ENCODE peak calls at places on chromosomes 4 and X, in ten cellular contexts. E is cardiac fibroblast; O is mesothelial cell of epicardium; C is NCI-H187 treated with DMSO at 0.1 percent for 48 hours; X is T-helper 17 cell; T is naive B cell; D is activated naive CD4-positive, alpha-beta T cell treated with anti-CD3 and anti-CD28 coated beads, Interleukin-2, amount 50 U/mL, for 72 hours; P is hepatic stellate cell; F is iris pigment epithelial cell; M is NCI-H510A. U is an unnamed sample.

GRCh38 chr4:144189121-144189520 is 48.6 kb upstream of the GYPA start:
- DNase-seq in X (no peak), E (no peak), T (no peak), M (no peak), D (no peak), C (no peak), O (no peak), F (no peak), P (no peak), U (no peak)

GRCh38 chr4:55121246-55121645 is 4.1 kb downstream of the KDR start:
- DNase-seq in F (no peak), P (no peak), X (no peak), T (no peak), E (peak), D (no peak), C (no peak), O (no peak), M (no peak), U (no peak)

GRCh38 chr4:2441393-2442174 is 22.8 kb downstream of the CFAP99 start:
- DNase-seq in O (no peak), C (no peak), D (peak), P (peak), E (peak), F (peak), T (peak), X (peak), M (peak), U (peak)

GRCh38 chr4:150664935-150665334 is 83.0 kb downstream of the MAB21L2 start:
- DNase-seq in M (no peak), X (no peak), O (no peak), P (no peak), T (no peak), D (no peak), E (peak), F (peak), C (no peak), U (peak)

GRCh38 chr4:75516144-75516543 is 1.9 kb downstream of the THAP6 start:
- DNase-seq in M (no peak), E (no peak), C (no peak), O (no peak), F (no peak), D (no peak), X (no peak), P (no peak), T (no peak), U (no peak)

GRCh38 chr4:88690355-88690754 is 7.3 kb downstream of the NAP1L5 start:
- DNase-seq in X (no peak), O (no peak), F (peak), D (no peak), M (no peak), P (no peak), E (peak), C (no peak), T (no peak), U (no peak)

GRCh38 chr4:40003986-40004385 is 26.3 kb upstream of the PDS5A start:
- DNase-seq in O (no peak), M (no peak), D (no peak), X (no peak), T (no peak), E (peak), C (no peak), F (peak), P (peak), U (no peak)

GRCh38 chrX:72027024-72027913 is 104.4 kb downstream of the RTL5 start:
- DNase-seq in D (no peak), X (no peak), E (no peak), C (no peak), F (no peak), T (no peak), O (no peak), M (no peak), P (no peak), U (no peak)

GRCh38 chr4:77500801-77501200 is 104.8 kb upstream of the CXCL13 start:
- DNase-seq in M (no peak), D (no peak), F (peak), T (no peak), O (no peak), E (peak), C (no peak), P (no peak), X (no peak), U (peak)

GRCh38 chr4:143016171-143016570 is 168.5 kb upstream of the USP38 start:
- DNase-seq in F (no peak), D (no peak), T (no peak), M (no peak), E (no peak), X (no peak), P (no peak), O (no peak), C (no peak), U (no peak)

GRCh38 chr4:57098945-57099344 is 11.2 kb downstream of the IGFBP7 start:
- DNase-seq in F (peak), E (peak), P (no peak), C (no peak), M (no peak), D (no peak), X (no peak), T (no peak), O (no peak), U (no peak)

GRCh38 chr4:101367201-101367600 is 19.9 kb upstream of the PPP3CA start:
- DNase-seq in O (no peak), D (no peak), X (no peak), C (no peak), M (no peak), P (peak), E (peak), T (no peak), F (peak), U (no peak)

GRCh38 chr4:2248044-2248780 is 6.3 kb upstream of the HAUS3 start:
- DNase-seq in T (no peak), E (no peak), F (no peak), X (no peak), P (peak), C (no peak), D (no peak), O (peak), M (no peak), U (no peak)

U was measured in HTR-8/SVneo.